ENCODE peak calls at places on chromosomes 4 and X, in eight cellular contexts. Z is prostate gland, H is SK-N-SH, E is HCT116, T is GM23338, K is stomach, W is transverse colon, B is K562. N is an unnamed sample.

GRCh38 chrX:7334253-7334935 is 186.4 kb upstream of the PUDP start:
- DNase-seq in Z (no peak), H (no peak), E (no peak), T (no peak), K (no peak), W (no peak), B (no peak), N (no peak)

GRCh38 chrX:132442674-132443073 is 46.2 kb downstream of the MBNL3 start:
- DNase-seq in Z (no peak), H (no peak), E (no peak), T (no peak), K (no peak), W (no peak), B (no peak), N (no peak)

GRCh38 chrX:22674947-22675346 is 324.8 kb upstream of the DDX53 start:
- DNase-seq in Z (no peak), H (no peak), E (no peak), T (no peak), K (no peak), W (no peak), B (no peak), N (no peak)

GRCh38 chr4:123469696-123470095 is 73.1 kb downstream of the SPRY1 start:
- DNase-seq in Z (no peak), H (no peak), E (no peak), T (no peak), K (no peak), W (no peak), B (no peak), N (no peak)

GRCh38 chr4:6350646-6351045 is 81.0 kb downstream of the WFS1 start:
- DNase-seq in Z (no peak), H (no peak), E (no peak), T (no peak), K (no peak), W (no peak), B (no peak), N (no peak)

GRCh38 chrX:103396186-103396585 is 19.8 kb downstream of the BEX3 start:
- DNase-seq in Z (no peak), H (no peak), E (no peak), T (no peak), K (no peak), W (no peak), B (no peak), N (no peak)

GRCh38 chr4:3531306-3531886 is 826 bp downstream of the LRPAP1 start:
- DNase-seq in Z (no peak), H (no peak), E (no peak), T (no peak), K (no peak), W (no peak), B (no peak), N (no peak)

GRCh38 chr4:26851129-26851528 is 9.5 kb upstream of the STIM2 start:
- DNase-seq in Z (no peak), H (no peak), E (no peak), T (no peak), K (no peak), W (no peak), B (no peak), N (no peak)

GRCh38 chrX:2676794-2677675 is 14.1 kb upstream of the CD99 start:
- DNase-seq in Z (no peak), H (no peak), E (no peak), T (no peak), K (no peak), W (no peak), B (no peak), N (no peak)

GRCh38 chr4:77147400-77147782 is 9.6 kb upstream of the CCNG2 start:
- DNase-seq in Z (no peak), H (no peak), E (no peak), T (no peak), K (no peak), W (no peak), B (no peak), N (no peak)

GRCh38 chr4:17336524-17336941 is 175.4 kb downstream of the QDPR start:
- DNase-seq in Z (no peak), H (no peak), E (peak; percentile 78), T (no peak), K (no peak), W (peak; percentile 9), B (no peak), N (peak; percentile 71)

GRCh38 chr4:8108991-8109390 is 49.6 kb downstream of the ABLIM2 start:
- DNase-seq in Z (no peak), H (no peak), E (no peak), T (no peak), K (no peak), W (no peak), B (no peak), N (no peak)

GRCh38 chrX:12360991-12361598 is 222.8 kb downstream of the FRMPD4 start:
- DNase-seq in Z (no peak), H (no peak), E (no peak), T (no peak), K (no peak), W (no peak), B (no peak), N (no peak)

GRCh38 chr4:143372093-143372915 is 35.6 kb downstream of the GAB1 start:
- DNase-seq in Z (no peak), H (no peak), E (no peak), T (no peak), K (no peak), W (no peak), B (no peak), N (no peak)

GRCh38 chr4:74631338-74631737 is 163.0 kb downstream of the BTC start:
- DNase-seq in Z (no peak), H (no peak), E (no peak), T (no peak), K (no peak), W (no peak), B (no peak), N (no peak)

GRCh38 chr4:154569028-154569427 is 6.2 kb downstream of the FGB start:
- DNase-seq in Z (no peak), H (no peak), E (no peak), T (no peak), K (no peak), W (no peak), B (no peak), N (no peak)

GRCh38 chr4:158816953-158817352 is 48.1 kb downstream of the FNIP2 start:
- DNase-seq in Z (no peak), H (no peak), E (no peak), T (no peak), K (no peak), W (no peak), B (no peak), N (no peak)

GRCh38 chrX:119249836-119250340 is 13.8 kb downstream of the PGRMC1 start:
- DNase-seq in Z (no peak), H (no peak), E (no peak), T (no peak), K (no peak), W (no peak), B (no peak), N (no peak)

GRCh38 chr4:8171941-8172924 is 13.6 kb upstream of the ABLIM2 start:
- DNase-seq in Z (no peak), H (no peak), E (no peak), T (no peak), K (no peak), W (no peak), B (no peak), N (no peak)

GRCh38 chr4:181488926-181489325 is 754.3 kb upstream of the TENM3 start:
- DNase-seq in Z (no peak), H (no peak), E (no peak), T (no peak), K (no peak), W (no peak), B (no peak), N (no peak)
- H3K4me1 ChIP-seq in Z (no peaks in the 10 kb centered on the region), H (no peaks in the 10 kb centered on the region), E (no peaks in the 10 kb centered on the region), T (peaks cover 4% of the 10 kb centered on the region), K (no peaks in the 10 kb centered on the region), W (no peaks in the 10 kb centered on the region), B (no peaks in the 10 kb centered on the region), N (no peaks in the 10 kb centered on the region)

GRCh38 chrX:55801811-55802210 is 84.3 kb downstream of the RRAGB start:
- DNase-seq in Z (peak; percentile 3), H (no peak), E (no peak), T (peak; percentile 3), K (no peak), W (peak; percentile 9), B (no peak), N (no peak)
- TF ChIP-seq CTCF in Z (no peak), H (no peak), E (no peak), T (peak; percentile 30), K (no peak), W (no peak), B (no peak), N (no peak)

GRCh38 chr4:40915318-40916217 is 165.8 kb downstream of the NSUN7 start:
- DNase-seq in Z (no peak), H (no peak), E (no peak), T (no peak), K (no peak), W (no peak), B (no peak), N (peak; percentile 42)

GRCh38 chr4:40916218-40916555 is 166.4 kb downstream of the NSUN7 start:
- DNase-seq in Z (no peak), H (no peak), E (no peak), T (no peak), K (no peak), W (no peak), B (no peak), N (no peak)

GRCh38 chr4:40923326-40924095 is 173.8 kb downstream of the NSUN7 start:
- DNase-seq in Z (no peak), H (no peak), E (no peak), T (no peak), K (no peak), W (no peak), B (no peak), N (no peak)

GRCh38 chr4:40916880-40917279 is 167.1 kb downstream of the NSUN7 start:
- DNase-seq in Z (no peak), H (no peak), E (peak; percentile 37), T (peak; percentile 79), K (peak; percentile 42), W (peak; percentile 23), B (peak; percentile 68), N (no peak)

GRCh38 chr4:40918330-40918729 is 168.6 kb downstream of the NSUN7 start:
- DNase-seq in Z (peak; percentile 85), H (peak; percentile 42), E (no peak), T (no peak), K (peak; percentile 48), W (peak; percentile 40), B (no peak), N (peak; percentile 87)
- TF ChIP-seq POLR2AphosphoS5 in Z (peak; percentile 83), H (no peak), E (no peak), T (no peak), K (no peak), W (no peak), B (no peak), N (no peak)

GRCh38 chr4:70996014-70996353 is 2.5 kb downstream of the DCK start:
- DNase-seq in Z (no peak), H (no peak), E (no peak), T (no peak), K (no peak), W (no peak), B (no peak), N (no peak)

GRCh38 chr4:70992354-70992753 is 1.1 kb upstream of the DCK start:
- DNase-seq in Z (no peak), H (no peak), E (peak; percentile 23), T (peak; percentile 60), K (no peak), W (peak; percentile 26), B (peak; percentile 58), N (no peak)

GRCh38 chr4:70993181-70994068 is at the start of gene DCK:
- DNase-seq in Z (peak; percentile 86), H (peak; percentile 96), E (peak; percentile 77), T (peak; percentile 93), K (peak; percentile 93), W (peak; percentile 94), B (peak; percentile 96), N (peak; percentile 93)

GRCh38 chr4:70994387-70995099 is 1.1 kb downstream of the DCK start:
- DNase-seq in Z (no peak), H (no peak), E (no peak), T (no peak), K (no peak), W (no peak), B (peak; percentile 42), N (no peak)

GRCh38 chr4:70994069-70994366 is 569 bp downstream of the DCK start:
- DNase-seq in Z (no peak), H (no peak), E (no peak), T (peak; percentile 51), K (no peak), W (no peak), B (peak; percentile 53), N (no peak)
- H3K4me1 ChIP-seq in Z (no peaks in the 10 kb centered on the region), H (peaks cover 7% of the 10 kb centered on the region), E (peaks cover 20% of the 10 kb centered on the region), T (peaks cover 40% of the 10 kb centered on the region), K (peaks cover 16% of the 10 kb centered on the region), W (peaks cover 8% of the 10 kb centered on the region), B (peaks cover 15% of the 10 kb centered on the region), N (peaks cover 45% of the 10 kb centered on the region)

N was measured in sigmoid colon.